ENCODE peak calls at places on chromosome 2, in six cellular contexts. B, V, K, T, C and X are unnamed samples.

GRCh38 chr2:128317186-128317897 is 1.3 kb downstream of the HS6ST1 start:
- DNase-seq in B (no peak), V (peak), K (peak), T (peak), C (peak), X (peak)

GRCh38 chr2:200828104-200828503 is 16.4 kb downstream of the BZW1 start:
- DNase-seq in B (no peak), V (no peak), K (no peak), T (no peak), C (no peak), X (no peak)

GRCh38 chr2:3652896-3653625 is 4.9 kb upstream of the ALLC start:
- DNase-seq in B (no peak), V (no peak), K (no peak), T (no peak), C (no peak), X (no peak)

GRCh38 chr2:231239751-231240150 is 41.3 kb downstream of the ARMC9 start:
- DNase-seq in B (no peak), V (no peak), K (no peak), T (no peak), C (no peak), X (no peak)

GRCh38 chr2:157822993-157823392 is 53.1 kb downstream of the ACVR1 start:
- DNase-seq in B (no peak), V (no peak), K (no peak), T (no peak), C (no peak), X (no peak)

GRCh38 chr2:146572598-146572997 is 1272.2 kb upstream of the ACVR2A start:
- DNase-seq in B (no peak), V (no peak), K (no peak), T (no peak), C (no peak), X (no peak)

GRCh38 chr2:197293252-197294007 is 17.1 kb downstream of the ANKRD44 start:
- DNase-seq in B (no peak), V (no peak), K (no peak), T (no peak), C (no peak), X (no peak)

GRCh38 chr2:231810905-231811304 is 24.7 kb downstream of the COPS7B start:
- DNase-seq in B (no peak), V (no peak), K (no peak), T (no peak), C (no peak), X (no peak)

GRCh38 chr2:220504890-220505564 is 877.6 kb downstream of the SLC4A3 start:
- DNase-seq in B (no peak), V (peak), K (peak), T (no peak), C (no peak), X (no peak)

GRCh38 chr2:159982842-159983785 is 79.3 kb downstream of the PLA2R1 start:
- DNase-seq in B (no peak), V (no peak), K (no peak), T (no peak), C (no peak), X (no peak)

GRCh38 chr2:121735520-121736074 is 1.1 kb downstream of the NIFK start:
- DNase-seq in B (no peak), V (no peak), K (no peak), T (no peak), C (no peak), X (no peak)

GRCh38 chr2:41722668-41723369 is 325.0 kb upstream of the PKDCC start:
- DNase-seq in B (no peak), V (no peak), K (no peak), T (peak), C (no peak), X (no peak)

GRCh38 chr2:135409436-135409835 is 121.6 kb downstream of the ZRANB3 start:
- DNase-seq in B (no peak), V (no peak), K (no peak), T (no peak), C (peak), X (no peak)

GRCh38 chr2:235563056-235563777 is 69.4 kb downstream of the AGAP1 start:
- DNase-seq in B (no peak), V (no peak), K (no peak), T (no peak), C (no peak), X (peak)

GRCh38 chr2:163682695-163683094 is 53.1 kb downstream of the FIGN start:
- DNase-seq in B (no peak), V (peak), K (no peak), T (no peak), C (no peak), X (no peak)

GRCh38 chr2:227703961-227704360 is 13.9 kb downstream of the SLC19A3 start:
- DNase-seq in B (no peak), V (no peak), K (no peak), T (no peak), C (no peak), X (no peak)

GRCh38 chr2:155266109-155266508 is 567.6 kb downstream of the KCNJ3 start:
- DNase-seq in B (no peak), V (no peak), K (no peak), T (no peak), C (no peak), X (no peak)

GRCh38 chr2:128639693-128640092 is 321.0 kb upstream of the HS6ST1 start:
- DNase-seq in B (no peak), V (no peak), K (peak), T (peak), C (no peak), X (peak)

GRCh38 chr2:145200307-145200706 is 680.4 kb upstream of the ZEB2 start:
- DNase-seq in B (no peak), V (no peak), K (no peak), T (no peak), C (no peak), X (no peak)

GRCh38 chr2:138602166-138602460 is 100.5 kb downstream of the SPOPL start:
- DNase-seq in B (no peak), V (no peak), K (no peak), T (no peak), C (no peak), X (no peak)

GRCh38 chr2:238040918-238041317 is 19.9 kb upstream of the SCLY start:
- DNase-seq in B (no peak), V (no peak), K (no peak), T (no peak), C (no peak), X (peak)

GRCh38 chr2:38076710-38077430 is 919 bp upstream of the CYP1B1 start:
- DNase-seq in B (no peak), V (peak), K (peak), T (peak), C (peak), X (peak)

GRCh38 chr2:133312335-133312734 is 255.9 kb downstream of the NCKAP5 start:
- DNase-seq in B (no peak), V (no peak), K (no peak), T (no peak), C (no peak), X (no peak)

GRCh38 chr2:41782306-41783158 is 265.3 kb upstream of the PKDCC start:
- DNase-seq in B (peak), V (peak), K (no peak), T (no peak), C (peak), X (no peak)

DNA sequence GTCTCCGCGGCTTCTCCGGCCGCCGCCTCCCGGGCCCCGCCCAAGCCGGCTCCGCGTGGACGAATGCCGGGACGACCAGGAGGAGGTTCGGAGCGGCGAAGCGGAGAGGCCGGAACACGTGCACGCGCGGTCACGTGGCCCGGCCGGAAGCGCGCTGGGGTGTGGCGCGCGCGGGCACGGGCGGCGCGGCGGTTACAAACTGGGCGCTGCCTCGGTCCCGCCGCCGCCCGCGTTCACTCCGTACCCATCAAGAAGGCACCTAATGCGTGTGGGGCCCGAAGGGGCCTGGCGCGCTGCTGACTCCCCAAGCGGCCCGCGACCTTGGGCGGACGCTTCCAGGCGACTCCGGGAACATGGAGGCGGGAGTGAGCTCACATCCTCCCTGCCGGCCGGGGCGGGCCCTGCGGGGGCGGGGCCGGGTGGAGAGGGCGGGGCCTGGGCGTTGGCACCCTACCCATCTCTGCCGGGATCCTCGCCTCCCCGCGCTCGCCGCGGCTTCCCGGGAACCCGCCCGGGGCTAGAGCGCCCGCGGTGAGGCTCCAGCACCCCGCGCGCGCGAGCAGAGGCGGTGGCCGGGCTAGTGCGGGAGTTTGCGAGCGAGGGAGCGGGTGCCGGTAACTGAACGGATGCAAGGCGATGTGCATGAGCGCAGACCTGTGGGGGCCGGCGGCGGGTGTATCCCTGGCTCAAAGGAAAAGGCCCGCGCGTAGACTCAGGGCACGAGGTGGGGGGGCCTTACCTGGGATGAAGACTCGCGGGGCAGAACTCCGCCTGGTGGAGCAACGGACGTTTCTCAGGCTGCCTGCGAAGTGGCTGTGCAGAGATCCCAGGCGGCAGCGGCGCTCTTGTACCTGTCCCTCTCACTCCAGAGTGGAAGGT is at the start of gene TMEM185B:
- DNase-seq in B (peak), V (peak), K (peak), T (peak), C (peak), X (no peak)
- TF ChIP-seq CTCF in B (peak), V (peak), K (peak), T (no peak), C (no peak), X (peak)

GRCh38 chr2:101346909-101347308 is 38.4 kb upstream of the RNF149 start:
- DNase-seq in B (no peak), V (no peak), K (no peak), T (no peak), C (no peak), X (no peak)

GRCh38 chr2:101351207-101351606 is 36.1 kb downstream of the CREG2 start:
- DNase-seq in B (no peak), V (no peak), K (no peak), T (no peak), C (no peak), X (no peak)

GRCh38 chr2:101354420-101354819 is 32.9 kb downstream of the CREG2 start:
- DNase-seq in B (no peak), V (no peak), K (no peak), T (no peak), C (no peak), X (no peak)

GRCh38 chr2:101348851-101349250 is 38.5 kb downstream of the CREG2 start:
- DNase-seq in B (no peak), V (no peak), K (no peak), T (no peak), C (no peak), X (no peak)

DNA sequence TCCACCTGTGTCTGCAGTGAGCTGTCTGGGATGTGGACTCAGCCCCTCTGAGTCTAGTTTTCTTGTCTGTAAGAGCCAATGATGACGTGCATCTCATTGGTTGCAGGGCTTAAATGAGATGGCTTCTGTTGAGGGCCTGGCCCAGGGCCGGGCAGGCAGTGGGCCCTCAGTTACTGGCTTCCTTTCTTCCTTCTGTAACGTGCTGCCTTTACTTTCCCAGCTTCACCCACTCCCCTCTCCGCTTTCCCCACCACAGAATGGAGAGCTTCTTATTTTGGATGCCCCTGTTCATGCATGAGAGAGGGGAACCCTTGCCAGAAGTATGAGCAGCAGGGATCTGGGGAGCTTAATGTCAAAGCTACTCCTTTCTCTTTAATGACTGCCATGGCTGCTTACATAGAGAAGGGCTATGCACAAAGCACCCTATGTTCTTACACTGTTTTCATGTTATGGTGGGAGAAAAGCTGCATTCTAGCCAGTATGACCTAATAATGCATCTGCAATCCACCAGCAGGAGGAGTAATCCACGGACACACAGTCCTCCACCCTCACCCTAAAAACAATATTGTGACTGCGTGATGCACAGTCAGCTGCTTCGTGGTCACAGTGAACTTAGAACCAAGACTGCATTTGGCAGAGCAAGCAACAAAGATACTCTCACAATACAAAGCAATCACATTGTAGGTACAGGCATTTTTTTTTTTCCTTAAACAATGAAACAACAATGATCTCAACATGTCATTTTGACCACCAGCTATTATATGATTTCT is 37.2 kb downstream of the CREG2 start:
- DNase-seq in B (no peak), V (no peak), K (no peak), T (no peak), C (no peak), X (no peak)
- TF ChIP-seq CTCF in B (peak), V (no peak), K (peak), T (no peak), C (no peak), X (peak)

GRCh38 chr2:88874063-88874657 is 182.7 kb downstream of the RPIA start:
- DNase-seq in B (peak), V (peak), K (no peak), T (no peak), C (no peak), X (no peak)
- TF ChIP-seq CTCF in B (peak), V (no peak), K (peak), T (peak), C (no peak), X (peak)

GRCh38 chr2:69205491-69205890 is 181.5 kb downstream of the GFPT1 start:
- DNase-seq in B (no peak), V (no peak), K (no peak), T (no peak), C (no peak), X (no peak)
- TF ChIP-seq CTCF in B (no peak), V (no peak), K (no peak), T (no peak), C (no peak), X (no peak)

GRCh38 chr2:239990966-239991365 is 34.2 kb downstream of the NDUFA10 start:
- DNase-seq in B (no peak), V (no peak), K (no peak), T (no peak), C (no peak), X (no peak)
- TF ChIP-seq CTCF in B (no peak), V (no peak), K (no peak), T (no peak), C (no peak), X (no peak)

GRCh38 chr2:32135409-32135808 is 30.3 kb upstream of the SLC30A6 start:
- DNase-seq in B (peak), V (peak), K (no peak), T (no peak), C (peak), X (no peak)
- TF ChIP-seq CTCF in B (peak), V (peak), K (peak), T (no peak), C (no peak), X (peak)

DNA sequence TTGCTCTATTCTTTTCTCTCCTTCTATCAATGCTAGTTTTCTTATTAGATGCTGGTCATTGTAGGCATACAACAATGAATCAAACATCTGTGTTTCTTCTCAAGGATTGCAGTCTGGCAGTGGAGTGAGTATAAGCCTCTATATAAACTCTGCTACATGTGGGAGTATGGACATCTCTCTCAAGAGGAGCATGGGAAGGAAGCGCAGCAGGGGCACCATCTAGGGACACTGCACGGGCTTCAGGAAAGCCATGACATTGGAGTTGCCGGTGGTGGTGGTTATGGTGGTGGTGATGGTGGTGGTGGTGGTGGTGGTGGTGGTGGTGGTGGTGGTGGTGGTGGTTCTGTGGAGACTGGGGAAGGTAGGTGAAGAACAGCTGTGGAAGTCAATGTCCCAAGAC is 462.6 kb downstream of the RNF144A start:
- DNase-seq in B (no peak), V (no peak), K (no peak), T (no peak), C (no peak), X (no peak)
- TF ChIP-seq CTCF in B (peak), V (no peak), K (peak), T (no peak), C (no peak), X (no peak)

DNA sequence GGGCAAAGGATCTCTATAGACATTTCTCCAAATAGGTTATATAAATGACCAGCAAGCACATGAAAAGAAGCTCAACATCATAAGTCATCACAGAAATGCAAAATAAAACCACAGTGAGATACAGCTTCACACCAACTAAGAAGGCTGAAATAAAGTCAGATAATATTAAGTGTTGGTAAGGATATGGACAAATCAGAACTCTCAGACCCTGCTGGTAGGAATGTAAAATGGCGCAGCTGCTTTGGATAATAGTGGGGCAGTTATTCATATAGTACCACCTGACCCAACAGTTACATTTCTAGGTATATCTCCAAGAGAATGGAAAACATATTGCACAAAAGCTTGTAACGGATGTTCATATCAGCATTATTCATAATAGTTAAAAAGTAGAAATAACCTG is 14.0 kb downstream of the EPB41L5 start:
- DNase-seq in B (no peak), V (no peak), K (no peak), T (no peak), C (no peak), X (no peak)
- TF ChIP-seq CTCF in B (no peak), V (peak), K (peak), T (no peak), C (no peak), X (peak)

GRCh38 chr2:183248866-183249567 is 124.8 kb downstream of the NUP35 start:
- DNase-seq in B (peak), V (no peak), K (no peak), T (no peak), C (peak), X (no peak)
- TF ChIP-seq CTCF in B (peak), V (peak), K (peak), T (peak), C (peak), X (peak)

DNA sequence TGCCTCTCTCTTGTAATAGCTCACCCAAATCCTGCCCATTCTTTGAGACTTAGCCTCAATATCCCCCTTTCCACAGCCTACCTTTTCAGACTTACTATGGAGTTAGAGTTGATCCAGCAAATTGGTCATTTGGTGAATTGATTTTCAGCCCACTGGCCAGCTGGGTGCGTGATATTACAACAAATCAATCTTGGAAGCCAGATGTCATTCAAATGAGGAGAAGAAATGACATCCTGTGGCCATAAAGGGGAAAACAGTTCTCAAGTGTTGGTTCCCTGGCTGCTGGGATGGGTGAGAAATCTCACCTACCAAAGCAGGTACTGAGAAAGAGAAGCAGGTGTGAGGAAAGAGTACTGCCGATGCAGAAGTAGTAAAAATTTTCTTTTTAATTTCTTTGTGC is 36.7 kb upstream of the FOXI3 start:
- DNase-seq in B (no peak), V (no peak), K (no peak), T (no peak), C (no peak), X (no peak)
- TF ChIP-seq CTCF in B (peak), V (no peak), K (peak), T (no peak), C (no peak), X (no peak)